ENCODE peak calls at places on chromosomes 4 and X, in six cellular contexts. P, Z, K, G, I and E are unnamed samples. For H3K27me3, the result is how much of the 10 kb centered on the place peaks cover.

GRCh38 chrX:18619288-18619687 is 52.6 kb downstream of the RS1 start:
- DNase-seq in P (no peak), Z (no peak), K (no peak), G (no peak), I (no peak), E (no peak)

GRCh38 chr4:29711226-29711625 is 1008.9 kb upstream of the PCDH7 start:
- DNase-seq in P (no peak), Z (no peak), K (no peak), G (no peak), I (no peak), E (no peak)

GRCh38 chrX:140821280-140821679 is 111.7 kb downstream of the LINC00632 start:
- DNase-seq in P (no peak), Z (no peak), K (peak), G (peak), I (no peak), E (no peak)

GRCh38 chrX:82362550-82362949 is 1145.5 kb upstream of the POU3F4 start:
- DNase-seq in P (no peak), Z (no peak), K (no peak), G (no peak), I (no peak), E (no peak)

GRCh38 chr4:38132140-38132673 is 172.0 kb downstream of the PTTG2 start:
- DNase-seq in P (peak), Z (peak), K (peak), G (peak), I (peak), E (peak)

GRCh38 chr4:41882622-41883347 is 52.4 kb upstream of the TMEM33 start:
- DNase-seq in P (peak), Z (peak), K (peak), G (peak), I (peak), E (no peak)

GRCh38 chr4:2863649-2864048 is 20.0 kb downstream of the ADD1 start:
- DNase-seq in P (no peak), Z (no peak), K (no peak), G (no peak), I (no peak), E (no peak)

GRCh38 chr4:99934891-99935290 is 11.5 kb downstream of the DNAJB14 start:
- DNase-seq in P (no peak), Z (no peak), K (no peak), G (no peak), I (no peak), E (no peak)

GRCh38 chrX:55135171-55135570 is 46.4 kb downstream of the PAGE2 start:
- DNase-seq in P (peak), Z (peak), K (peak), G (peak), I (peak), E (peak)

GRCh38 chr4:4417886-4418285 is 31.0 kb downstream of the NSG1 start:
- DNase-seq in P (peak), Z (no peak), K (no peak), G (no peak), I (no peak), E (no peak)

GRCh38 chrX:135416546-135416945 is 5.2 kb upstream of the SMIM10L2A start:
- DNase-seq in P (no peak), Z (no peak), K (no peak), G (no peak), I (no peak), E (no peak)

GRCh38 chrX:153789654-153790053 is 4.5 kb downstream of the IDH3G start:
- DNase-seq in P (no peak), Z (no peak), K (no peak), G (no peak), I (no peak), E (no peak)

GRCh38 chr4:74942251-74942917 is 9.5 kb downstream of the PARM1 start:
- DNase-seq in P (no peak), Z (no peak), K (peak), G (no peak), I (no peak), E (no peak)

GRCh38 chr4:99087887-99088484 is 602 bp downstream of the ADH5 start:
- DNase-seq in P (peak), Z (peak), K (peak), G (peak), I (no peak), E (no peak)

GRCh38 chrX:21985332-21985777 is 44.8 kb downstream of the SMS start:
- DNase-seq in P (peak), Z (peak), K (peak), G (peak), I (peak), E (peak)

GRCh38 chr4:17027495-17027894 is 129.1 kb upstream of the LDB2 start:
- DNase-seq in P (no peak), Z (no peak), K (no peak), G (no peak), I (no peak), E (no peak)

GRCh38 chr4:168524006-168524405 is 27.2 kb downstream of the PALLD start:
- DNase-seq in P (no peak), Z (no peak), K (no peak), G (no peak), I (no peak), E (no peak)

GRCh38 chrX:40146471-40147398 is 49.0 kb upstream of the BCOR start:
- DNase-seq in P (peak), Z (peak), K (peak), G (no peak), I (no peak), E (no peak)

GRCh38 chr4:100299441-100299840 is 109.2 kb upstream of the DDIT4L start:
- DNase-seq in P (no peak), Z (no peak), K (no peak), G (no peak), I (no peak), E (no peak)

GRCh38 chrX:96372313-96373046 is 312.2 kb upstream of the DIAPH2 start:
- DNase-seq in P (no peak), Z (no peak), K (peak), G (peak), I (no peak), E (no peak)

GRCh38 chr4:40196724-40197281 is at the start of gene RHOH:
- DNase-seq in P (no peak), Z (no peak), K (peak), G (peak), I (peak), E (peak)

GRCh38 chrX:54042609-54043010 is 1.7 kb downstream of the PHF8 start:
- DNase-seq in P (peak), Z (peak), K (peak), G (peak), I (peak), E (peak)

GRCh38 chr4:64068096-64068495 is 341.2 kb downstream of the TECRL start:
- DNase-seq in P (no peak), Z (no peak), K (peak), G (no peak), I (no peak), E (no peak)

GRCh38 chrX:112761239-112762207 is 79.1 kb downstream of the AMOT start:
- DNase-seq in P (no peak), Z (no peak), K (no peak), G (no peak), I (no peak), E (no peak)

GRCh38 chrX:115449742-115450141 is 111.2 kb upstream of the PLS3 start:
- DNase-seq in P (peak), Z (peak), K (no peak), G (no peak), I (no peak), E (no peak)

GRCh38 chr4:168274871-168275270 is 43.7 kb downstream of the DDX60 start:
- DNase-seq in P (no peak), Z (no peak), K (no peak), G (no peak), I (no peak), E (no peak)

GRCh38 chr4:99722662-99723061 is 65.0 kb upstream of the C4orf54 start:
- DNase-seq in P (no peak), Z (no peak), K (no peak), G (no peak), I (no peak), E (no peak)

GRCh38 chrX:148552775-148553174 is 52.4 kb downstream of the AFF2 start:
- DNase-seq in P (no peak), Z (no peak), K (peak), G (no peak), I (no peak), E (no peak)

GRCh38 chr4:145937021-145937861 is 1.4 kb downstream of the ZNF827 start:
- DNase-seq in P (peak), Z (peak), K (peak), G (peak), I (peak), E (peak)

GRCh38 chr4:152029631-152030030 is 268.8 kb upstream of the GATB start:
- DNase-seq in P (no peak), Z (no peak), K (no peak), G (no peak), I (no peak), E (no peak)

DNA sequence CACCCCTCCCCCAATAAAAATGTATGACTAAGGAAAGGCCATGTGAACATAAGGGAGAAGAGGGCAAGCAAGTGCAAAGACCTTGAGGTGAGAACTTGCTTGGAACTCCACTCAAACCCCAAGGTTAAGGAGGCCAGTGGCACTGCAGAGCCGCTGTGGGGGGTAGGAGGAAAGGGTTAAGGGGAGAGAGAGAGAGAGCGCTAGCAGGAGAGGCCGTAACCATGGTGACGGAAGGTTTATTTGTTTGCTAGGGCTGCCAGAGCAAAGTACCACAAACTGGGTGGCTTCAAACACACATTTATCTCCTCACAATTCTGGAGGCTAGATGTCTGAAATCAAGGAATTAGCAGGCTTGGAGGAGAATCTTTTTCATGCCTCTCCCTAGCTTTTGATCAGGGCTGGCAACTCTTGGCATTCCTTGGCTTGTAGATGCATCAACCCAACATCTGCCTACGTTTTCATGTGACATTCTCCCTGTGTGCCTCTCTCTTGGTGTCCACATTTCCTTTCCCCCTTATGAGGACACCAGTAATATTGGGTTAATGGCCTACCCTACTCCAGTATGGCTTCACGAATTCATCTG is 35.2 kb downstream of the SMIM20 start:
- DNase-seq in P (no peak), Z (no peak), K (peak), G (no peak), I (no peak), E (no peak)
- H3K27me3 ChIP-seq in P (under half), Z (under half), K (under half), G (under half), I (under half), E (under half)

DNA sequence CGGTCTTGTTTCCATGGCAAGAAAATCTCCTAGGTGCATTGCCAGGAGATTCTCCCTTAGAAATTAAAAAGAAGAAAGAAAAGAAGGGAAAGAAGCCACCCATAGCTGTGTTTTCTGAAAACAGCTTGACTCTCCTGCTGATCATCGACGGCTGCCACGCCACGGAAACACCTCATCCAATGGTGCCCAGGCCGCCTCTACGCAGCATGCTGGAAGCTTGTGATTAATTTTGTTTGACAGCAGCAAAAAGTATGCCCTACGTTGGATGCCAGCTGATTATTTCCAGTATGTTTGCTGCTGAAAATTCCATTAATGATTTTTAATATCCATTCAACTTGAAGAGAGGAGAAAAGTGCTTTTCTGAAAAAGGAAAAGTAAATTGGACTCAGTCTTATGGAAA is 24.2 kb downstream of the ANK2 start:
- DNase-seq in P (no peak), Z (no peak), K (no peak), G (no peak), I (no peak), E (no peak)
- H3K27ac ChIP-seq in P (no peak), Z (no peak), K (no peak), G (no peak), I (no peak), E (no peak)

DNA sequence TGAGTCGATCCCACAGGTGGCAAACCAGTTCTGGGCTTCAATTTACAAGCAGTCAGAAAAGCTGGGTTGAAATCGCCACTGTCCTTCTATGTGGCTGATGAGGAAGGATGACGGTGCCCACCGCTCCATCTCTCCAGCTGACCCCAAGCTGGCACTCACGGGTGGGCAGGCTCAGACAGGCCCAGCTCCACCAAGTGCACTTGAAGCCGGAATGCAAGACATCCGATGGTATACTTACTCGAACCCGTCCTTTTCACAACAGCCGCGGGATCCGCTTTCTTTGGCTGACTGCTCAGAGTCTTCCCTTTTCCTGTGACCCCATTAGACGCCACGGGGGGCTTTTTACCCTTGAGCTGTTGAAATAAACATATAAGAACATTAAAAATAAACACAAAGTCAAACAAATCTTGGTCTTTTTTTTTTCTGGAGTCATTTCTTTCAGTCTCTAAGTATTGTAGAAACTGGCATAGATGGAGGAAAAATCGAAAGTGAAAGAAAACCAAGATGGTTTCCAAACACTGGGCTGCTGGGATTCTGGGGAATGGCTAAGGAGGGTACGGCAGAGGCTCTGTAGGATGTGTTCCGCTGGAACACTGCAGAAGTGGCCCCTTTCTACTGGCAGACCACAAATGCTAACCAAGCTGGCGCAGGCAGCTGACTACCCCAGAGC is 161.0 kb downstream of the AFAP1 start:
- DNase-seq in P (no peak), Z (peak), K (no peak), G (no peak), I (no peak), E (no peak)
- H3K4me3 ChIP-seq in P (peak), Z (no peak), K (no peak), G (peak), I (no peak), E (no peak)

GRCh38 chr4:54548831-54549460 is 108.8 kb upstream of the KIT start:
- DNase-seq in P (no peak), Z (no peak), K (no peak), G (no peak), I (no peak), E (no peak)
- H3K27me3 ChIP-seq in P (under half), Z (under half), K (under half), G (under half), I (under half), E (under half)

GRCh38 chrX:47645530-47645929 is 4.8 kb downstream of the ELK1 start:
- DNase-seq in P (no peak), Z (no peak), K (no peak), G (no peak), I (no peak), E (no peak)
- H3K27ac ChIP-seq in P (no peak), Z (no peak), K (no peak), G (no peak), I (no peak), E (no peak)

GRCh38 chr4:181676546-181676945 is 566.7 kb upstream of the TENM3 start:
- DNase-seq in P (no peak), Z (no peak), K (no peak), G (no peak), I (no peak), E (no peak)
- H3K4me3 ChIP-seq in P (no peak), Z (no peak), K (no peak), G (no peak), I (no peak), E (no peak)

GRCh38 chr4:53859305-53859704 is 205.1 kb downstream of the CHIC2 start:
- DNase-seq in P (no peak), Z (no peak), K (no peak), G (no peak), I (no peak), E (no peak)

GRCh38 chr4:53854991-53855885 is 209.2 kb downstream of the CHIC2 start:
- DNase-seq in P (peak), Z (no peak), K (no peak), G (no peak), I (no peak), E (no peak)

GRCh38 chr4:53858744-53859143 is 205.7 kb downstream of the CHIC2 start:
- DNase-seq in P (no peak), Z (no peak), K (no peak), G (no peak), I (no peak), E (no peak)

GRCh38 chr4:53852343-53852742 is 212.1 kb downstream of the CHIC2 start:
- DNase-seq in P (peak), Z (no peak), K (no peak), G (no peak), I (no peak), E (no peak)

GRCh38 chr4:53855886-53856260 is 208.5 kb downstream of the CHIC2 start:
- DNase-seq in P (no peak), Z (no peak), K (no peak), G (no peak), I (no peak), E (no peak)
- H3K27me3 ChIP-seq in P (under half), Z (under half), K (under half), G (under half), I (under half), E (under half)

GRCh38 chr4:154367659-154368058 is 123.9 kb downstream of the DCHS2 start:
- DNase-seq in P (no peak), Z (no peak), K (no peak), G (no peak), I (no peak), E (no peak)
- H3K27ac ChIP-seq in P (no peak), Z (no peak), K (no peak), G (no peak), I (no peak), E (no peak)